ENCODE peak calls at places on chromosomes 11 and 22, in five cellular contexts. W, L, Q, C and V are unnamed samples.

GRCh38 chr11:12922418-12922817 is 86.7 kb upstream of the RASSF10 start:
- DNase-seq in C (no peak), Q (no peak), W (no peak), L (no peak), V (no peak)

GRCh38 chr11:77073328-77074001 is 6.7 kb downstream of the CAPN5 start:
- DNase-seq in L (peak; percentile 52), W (peak; percentile 97), Q (peak; percentile 98), C (no peak), V (peak; percentile 95)

GRCh38 chr11:70759846-70760245 is 361.5 kb downstream of the CTTN start:
- DNase-seq in C (no peak), W (no peak), L (no peak), Q (no peak), V (no peak)

GRCh38 chr11:12853652-12854296 is 155.3 kb upstream of the RASSF10 start:
- DNase-seq in Q (peak; percentile 49), W (no peak), C (no peak), L (no peak), V (no peak)

GRCh38 chr11:119805663-119806062 is 76.7 kb upstream of the NECTIN1 start:
- DNase-seq in C (no peak), W (no peak), L (no peak), Q (no peak), V (no peak)

GRCh38 chr11:116582621-116583020 is 190.2 kb downstream of the BUD13 start:
- DNase-seq in L (no peak), W (no peak), C (no peak), Q (no peak), V (no peak)

GRCh38 chr11:121047926-121048325 is 24.0 kb downstream of the TBCEL start:
- DNase-seq in C (no peak), L (no peak), Q (no peak), W (no peak), V (no peak)

GRCh38 chr11:15744693-15745092 is 611.7 kb downstream of the SOX6 start:
- DNase-seq in W (no peak), Q (no peak), L (no peak), C (no peak), V (no peak)

GRCh38 chr22:23097412-23098229 is 27.3 kb downstream of the GNAZ start:
- DNase-seq in Q (no peak), L (no peak), W (no peak), C (no peak), V (no peak)

GRCh38 chr22:42016111-42016510 is 17.5 kb downstream of the WBP2NL start:
- DNase-seq in C (no peak), W (no peak), L (no peak), Q (no peak), V (no peak)

GRCh38 chr22:44116755-44117684 is 63.7 kb upstream of the PARVG start:
- DNase-seq in C (no peak), L (no peak), W (no peak), Q (no peak), V (no peak)

GRCh38 chr11:46528445-46529085 is 65.3 kb downstream of the AMBRA1 start:
- DNase-seq in C (no peak), L (no peak), W (no peak), Q (no peak), V (no peak)

GRCh38 chr11:73750238-73750637 is 10.6 kb downstream of the RAB6A start:
- DNase-seq in C (no peak), L (no peak), W (no peak), Q (no peak), V (no peak)

GRCh38 chr11:96134622-96135021 is 208.4 kb downstream of the MAML2 start:
- DNase-seq in Q (peak; percentile 89), W (no peak), C (no peak), L (no peak), V (no peak)

GRCh38 chr11:62725686-62726085 is 1.6 kb downstream of the HNRNPUL2 start:
- DNase-seq in C (no peak), Q (no peak), L (no peak), W (no peak), V (no peak)

GRCh38 chr22:50282361-50283144 is 12.4 kb upstream of the MAPK11 start:
- DNase-seq in W (no peak), Q (peak; percentile 80), L (no peak), C (no peak), V (no peak)

GRCh38 chr11:91947215-91947614 is 277.4 kb upstream of the FAT3 start:
- DNase-seq in C (no peak), Q (peak; percentile 61), L (no peak), W (peak; percentile 32), V (no peak)

GRCh38 chr22:23042179-23042578 is 28.1 kb upstream of the GNAZ start:
- DNase-seq in L (no peak), C (no peak), W (no peak), Q (no peak), V (no peak)

GRCh38 chr22:49767355-49768062 is 60.2 kb downstream of the BRD1 start:
- DNase-seq in Q (peak; percentile 69), C (peak; percentile 21), W (peak; percentile 52), L (peak; percentile 80), V (peak; percentile 73)

GRCh38 chr11:88428959-88429358 is 91.4 kb upstream of the CTSC start:
- DNase-seq in W (no peak), C (no peak), Q (no peak), L (no peak), V (no peak)

GRCh38 chr11:64093233-64094039 is 57.7 kb downstream of the FLRT1 start:
- DNase-seq in W (no peak), L (no peak), C (no peak), Q (peak; percentile 18), V (no peak)

GRCh38 chr11:12728417-12728816 is 54.2 kb downstream of the TEAD1 start:
- DNase-seq in W (peak; percentile 12), C (no peak), L (peak; percentile 31), Q (no peak), V (no peak)

GRCh38 chr11:83284501-83285051 is 1.6 kb downstream of the CCDC90B start:
- DNase-seq in C (no peak), L (no peak), Q (peak; percentile 13), W (no peak), V (peak; percentile 76)

GRCh38 chr22:24230911-24231656 is 13.8 kb downstream of the GGT5 start:
- DNase-seq in Q (no peak), C (peak; percentile 51), W (no peak), L (peak; percentile 96), V (peak; percentile 27)

GRCh38 chr11:64343740-64344133 is 3.7 kb downstream of the CCDC88B start:
- DNase-seq in L (peak; percentile 85), C (no peak), W (no peak), Q (no peak), V (no peak)

GRCh38 chr11:16511109-16511806 is 154.9 kb upstream of the SOX6 start:
- DNase-seq in C (no peak), W (no peak), L (no peak), Q (peak; percentile 76), V (no peak)

GRCh38 chr11:27041141-27041869 is 690 bp downstream of the BBOX1 start:
- DNase-seq in L (no peak), Q (no peak), W (no peak), C (no peak), V (no peak)

GRCh38 chr22:42645938-42646568 is 3.1 kb downstream of the CYB5R3 start:
- DNase-seq in C (no peak), W (no peak), Q (no peak), L (peak; percentile 43), V (peak; percentile 48)

GRCh38 chr11:102306048-102306575 is 11.2 kb upstream of the BIRC3 start:
- DNase-seq in L (no peak), W (no peak), C (no peak), Q (no peak), V (no peak)

GRCh38 chr11:35365961-35366360 is 53.4 kb downstream of the SLC1A2 start:
- DNase-seq in Q (no peak), W (no peak), L (no peak), C (no peak), V (no peak)

GRCh38 chr22:37636186-37636948 is 3.1 kb upstream of the SH3BP1 start:
- DNase-seq in C (no peak), Q (peak; percentile 91), W (no peak), L (no peak), V (peak; percentile 81)

GRCh38 chr11:122127020-122127419 is 11.0 kb upstream of the BLID start:
- DNase-seq in C (no peak), L (no peak), Q (no peak), W (no peak), V (no peak)

GRCh38 chr11:122123258-122123929 is 7.4 kb upstream of the BLID start:
- DNase-seq in L (no peak), Q (no peak), C (no peak), W (no peak), V (no peak)

GRCh38 chr11:122126024-122126678 is 10.1 kb upstream of the BLID start:
- DNase-seq in C (no peak), Q (no peak), L (no peak), W (no peak), V (no peak)

GRCh38 chr11:122120096-122120495 is 4.1 kb upstream of the BLID start:
- DNase-seq in W (no peak), Q (no peak), C (no peak), L (no peak), V (no peak)

DNA sequence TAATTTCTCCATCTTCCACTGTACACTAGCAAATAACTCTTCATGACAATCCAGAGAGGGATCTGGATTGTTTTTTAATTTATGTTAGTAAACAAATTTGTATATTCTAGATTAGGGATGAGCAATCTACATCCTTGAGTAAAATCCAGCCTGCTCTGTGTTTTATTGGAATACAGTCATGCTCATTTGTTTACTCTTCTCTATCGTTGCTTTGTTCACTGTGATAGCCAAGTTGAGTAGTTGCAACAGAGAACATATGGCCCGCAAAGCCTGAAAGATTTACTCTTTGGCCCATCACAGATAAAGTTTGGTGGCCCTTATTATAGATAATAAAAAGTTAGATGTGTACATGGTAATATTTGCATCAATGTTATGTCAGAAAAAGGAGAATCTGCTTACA is 6.2 kb upstream of the BLID start:
- DNase-seq in W (no peak), C (no peak), Q (peak; percentile 58), L (no peak), V (no peak)
- H3K4me1 ChIP-seq in W (no peaks in the 10 kb centered on the region), C (no peaks in the 10 kb centered on the region), Q (no peaks in the 10 kb centered on the region), L (no peaks in the 10 kb centered on the region), V (no peaks in the 10 kb centered on the region)

DNA sequence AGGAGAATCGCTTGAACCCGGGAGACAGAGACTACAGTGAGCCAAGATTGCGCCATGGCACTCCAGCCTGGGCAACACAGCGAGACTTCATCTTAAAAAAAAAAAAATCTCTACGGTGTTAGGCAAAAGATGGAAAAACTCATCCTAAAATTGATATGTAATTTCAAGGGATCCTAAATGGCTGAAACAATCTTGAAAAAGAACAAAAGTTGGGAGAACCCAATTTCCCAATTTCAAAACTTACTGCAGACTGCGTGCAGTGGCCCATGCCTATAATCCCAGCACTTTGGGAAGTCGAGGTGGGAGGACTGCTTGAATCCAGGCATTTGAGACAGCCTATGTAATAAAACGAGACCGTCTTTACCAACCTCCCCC is 31.7 kb upstream of the TOP3B start:
- DNase-seq in C (no peak), L (no peak), W (no peak), Q (no peak), V (no peak)
- H3K27me3 ChIP-seq in C (peaks cover 5% of the 10 kb centered on the region), L (peaks cover 16% of the 10 kb centered on the region), W (peaks cover 17% of the 10 kb centered on the region), Q (peaks cover 17% of the 10 kb centered on the region), V (no peaks in the 10 kb centered on the region)

GRCh38 chr11:69640995-69641581 is at the start of gene CCND1:
- DNase-seq in C (no peak), Q (peak; percentile 94), W (peak; percentile 90), L (peak; percentile 97), V (peak; percentile 80)
- H3K4me1 ChIP-seq in C (peaks cover 39% of the 10 kb centered on the region), Q (peaks cover 52% of the 10 kb centered on the region), W (peaks cover 15% of the 10 kb centered on the region), L (peaks cover 5% of the 10 kb centered on the region), V (peaks cover 4% of the 10 kb centered on the region)

DNA sequence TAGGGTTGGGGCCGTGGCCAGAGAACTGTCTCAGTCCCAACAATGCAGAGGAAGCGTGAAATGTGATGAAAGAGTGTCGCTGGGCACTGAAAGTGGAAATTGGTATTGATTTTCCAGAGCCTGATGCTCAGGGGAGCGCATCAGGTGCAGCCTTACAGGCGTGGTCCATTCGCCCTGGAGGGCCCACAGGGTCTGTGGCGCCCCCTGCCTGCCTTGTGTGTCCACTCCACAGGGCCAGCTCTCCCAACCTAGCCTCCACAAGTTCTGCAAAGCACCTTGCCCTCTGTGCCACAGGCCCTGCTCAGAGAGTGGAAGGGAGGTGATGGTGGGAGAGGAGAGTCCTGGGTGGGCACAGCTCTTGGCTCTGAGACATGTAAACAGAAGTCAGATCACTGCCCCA is 54.9 kb upstream of the LMO1 start:
- DNase-seq in Q (no peak), W (peak; percentile 25), L (peak; percentile 88), C (no peak), V (peak; percentile 41)
- H3K27me3 ChIP-seq in Q (peaks cover 87% of the 10 kb centered on the region), W (no peaks in the 10 kb centered on the region), L (no peaks in the 10 kb centered on the region), C (no peaks in the 10 kb centered on the region), V (peaks cover 32% of the 10 kb centered on the region)